ENCODE peak calls at places on chromosomes 3 and 15, in six cellular contexts. C, M, E, N, V and X are unnamed samples.

GRCh38 chr3:192261135-192261534 is 466.2 kb downstream of the FGF12 start:
- DNase-seq in C (no peak), M (no peak), E (no peak), N (no peak), V (no peak), X (peak)

GRCh38 chr3:189305412-189305811 is 133.6 kb downstream of the TPRG1 start:
- DNase-seq in C (no peak), M (peak), E (no peak), N (no peak), V (no peak), X (no peak)

GRCh38 chr3:87173071-87173470 is 54.0 kb upstream of the CHMP2B start:
- DNase-seq in C (no peak), M (peak), E (no peak), N (no peak), V (no peak), X (no peak)

GRCh38 chr3:43210049-43211027 is 76.0 kb upstream of the SNRK start:
- DNase-seq in C (no peak), M (no peak), E (no peak), N (no peak), V (no peak), X (no peak)

GRCh38 chr3:180909369-180910127 is 2.9 kb upstream of the FXR1 start:
- DNase-seq in C (no peak), M (no peak), E (no peak), N (no peak), V (no peak), X (no peak)

GRCh38 chr3:111963424-111963823 is 15.4 kb upstream of the ABHD10 start:
- DNase-seq in C (no peak), M (peak), E (no peak), N (no peak), V (peak), X (no peak)

GRCh38 chr3:188455748-188456147 is 301.8 kb downstream of the LPP start:
- DNase-seq in C (no peak), M (no peak), E (no peak), N (no peak), V (no peak), X (no peak)

GRCh38 chr15:89196241-89196640 is 25.1 kb downstream of the RLBP1 start:
- DNase-seq in C (no peak), M (no peak), E (no peak), N (no peak), V (no peak), X (no peak)

GRCh38 chr15:62498711-62499110 is 333.6 kb upstream of the C2CD4B start:
- DNase-seq in C (no peak), M (no peak), E (no peak), N (no peak), V (no peak), X (no peak)

GRCh38 chr3:195117978-195118581 is 152.9 kb downstream of the XXYLT1 start:
- DNase-seq in C (no peak), M (peak), E (no peak), N (no peak), V (peak), X (peak)

GRCh38 chr3:108590443-108590842 is 921 bp downstream of the DZIP3 start:
- DNase-seq in C (no peak), M (no peak), E (peak), N (no peak), V (peak), X (peak)

GRCh38 chr3:50559702-50560101 is 7.8 kb downstream of the C3orf18 start:
- DNase-seq in C (no peak), M (no peak), E (no peak), N (no peak), V (no peak), X (no peak)

GRCh38 chr3:196406806-196407470 is 25.3 kb downstream of the UBXN7 start:
- DNase-seq in C (no peak), M (no peak), E (no peak), N (no peak), V (peak), X (no peak)

GRCh38 chr3:149576071-149576564 is 81.7 kb downstream of the WWTR1 start:
- DNase-seq in C (no peak), M (peak), E (no peak), N (no peak), V (peak), X (no peak)

DNA sequence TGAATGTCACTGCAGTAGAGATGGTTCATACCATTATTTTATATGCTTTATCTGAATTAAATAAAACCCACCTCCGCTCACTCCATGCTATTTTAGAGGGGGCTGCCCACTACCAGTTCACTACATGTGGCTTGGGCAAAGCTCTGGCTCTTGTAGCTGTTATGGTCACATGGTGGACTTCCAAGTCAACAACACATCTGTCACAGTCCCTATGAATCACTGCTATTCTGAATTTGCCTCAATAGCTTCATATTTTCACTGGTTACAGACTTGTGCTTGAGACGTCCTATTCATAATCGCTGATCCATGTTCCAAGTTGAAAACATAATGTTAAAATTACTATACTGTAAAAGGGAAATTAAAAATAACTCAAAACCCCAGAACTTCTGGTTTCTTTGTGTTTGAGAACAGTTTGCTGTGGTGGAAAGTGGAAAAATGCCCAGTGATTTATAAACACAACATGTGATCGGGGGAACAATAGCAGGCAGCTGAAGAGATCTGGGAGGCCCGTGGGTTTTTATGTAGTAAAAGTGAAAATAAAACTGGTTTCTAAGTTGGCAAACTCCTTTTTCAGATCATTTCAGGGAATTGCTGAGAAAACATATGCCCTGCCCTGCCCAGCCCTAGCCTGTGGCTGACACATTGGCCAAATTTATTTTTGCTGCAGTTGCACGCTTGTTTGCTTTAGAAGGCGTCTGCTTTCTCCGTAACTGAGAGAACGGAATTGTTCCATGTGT is 128.8 kb upstream of the PRR23C start:
- DNase-seq in C (no peak), M (peak), E (no peak), N (no peak), V (peak), X (no peak)
- H3K4me3 ChIP-seq in C (peak), M (peak), E (no peak), N (no peak), V (no peak), X (no peak)

DNA sequence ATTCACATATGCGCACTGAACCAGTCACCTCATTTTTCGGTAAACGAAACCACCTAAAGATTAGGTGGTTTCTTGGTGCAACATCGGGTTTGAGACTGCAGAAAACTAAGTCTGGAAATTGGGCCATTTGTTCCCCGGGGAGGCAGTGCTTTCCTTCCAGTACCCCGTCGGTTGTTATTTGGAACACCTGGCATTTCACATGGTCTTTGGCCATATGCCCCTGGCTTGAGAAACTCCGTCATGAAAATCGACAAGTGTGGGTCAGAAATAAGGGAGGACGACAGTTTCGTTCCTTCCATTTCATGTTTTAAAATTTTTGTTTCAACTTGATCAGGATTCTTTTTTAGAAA is 544 bp upstream of the GATM start:
- DNase-seq in C (no peak), M (no peak), E (no peak), N (peak), V (no peak), X (no peak)
- H3K4me3 ChIP-seq in C (peak), M (no peak), E (no peak), N (peak), V (no peak), X (no peak)

GRCh38 chr15:67945951-67946700 is 106.3 kb upstream of the RNU6-1 start:
- DNase-seq in C (no peak), M (peak), E (peak), N (peak), V (no peak), X (peak)
- H3K4me3 ChIP-seq in C (no peak), M (no peak), E (no peak), N (no peak), V (no peak), X (peak)

DNA sequence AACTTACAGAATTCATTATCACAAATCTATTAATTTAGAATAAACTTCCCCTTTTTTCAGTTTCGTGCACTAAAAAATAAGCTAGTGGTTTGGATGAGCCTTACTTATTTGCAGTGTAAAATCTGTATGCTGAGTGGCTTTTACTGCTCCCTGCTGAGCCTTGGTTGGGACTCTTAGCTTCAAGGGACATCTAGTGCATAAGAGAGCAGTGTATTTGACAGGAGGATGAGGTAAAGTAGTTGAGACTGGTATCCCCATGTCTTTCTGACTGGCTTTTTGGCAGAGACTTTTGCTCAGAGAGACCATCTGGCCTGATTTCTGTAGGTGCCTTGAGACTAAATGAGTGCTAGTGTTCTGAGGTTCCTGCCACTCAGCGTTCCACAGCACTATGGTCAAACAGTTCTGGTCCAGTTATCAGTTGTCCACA is 11.8 kb downstream of the CAPN7 start:
- DNase-seq in C (no peak), M (no peak), E (no peak), N (peak), V (no peak), X (no peak)
- H3K4me3 ChIP-seq in C (no peak), M (no peak), E (no peak), N (no peak), V (no peak), X (no peak)

GRCh38 chr3:5190147-5190791 is 2.8 kb downstream of the EDEM1 start:
- DNase-seq in C (no peak), M (no peak), E (peak), N (no peak), V (no peak), X (no peak)
- H3K4me3 ChIP-seq in C (peak), M (peak), E (peak), N (no peak), V (no peak), X (peak)

DNA sequence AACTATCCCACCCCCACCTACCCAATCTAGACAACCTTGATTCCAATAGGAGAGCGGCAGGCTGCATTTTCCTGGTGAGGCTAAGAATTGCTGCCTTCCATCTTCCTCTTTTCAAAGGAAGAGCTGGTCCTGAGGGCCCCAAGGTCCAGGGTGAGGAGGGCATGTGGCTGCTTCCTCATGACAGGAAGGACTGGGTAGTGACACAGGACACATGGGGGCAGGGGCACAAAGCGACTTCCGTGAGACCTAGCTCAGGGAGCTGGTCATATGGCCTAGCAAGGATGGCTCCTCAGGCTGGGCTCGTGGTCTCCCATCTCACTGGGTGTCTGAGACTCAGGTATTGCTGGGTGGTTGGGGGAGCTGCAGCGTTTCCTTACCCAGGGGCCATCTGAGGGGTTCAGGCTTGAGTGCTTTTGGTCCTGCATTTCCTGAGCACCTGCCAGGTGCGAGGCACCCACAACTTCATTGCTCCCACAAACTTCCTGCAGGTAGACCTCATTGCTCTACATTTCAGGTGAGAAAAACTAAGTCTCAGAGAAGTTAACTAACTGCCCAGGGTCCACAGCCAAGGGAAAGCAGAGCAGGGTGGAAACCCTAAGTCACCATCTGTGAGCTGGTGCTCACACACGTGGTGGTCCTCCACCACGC is 160.0 kb upstream of the TLE3 start:
- DNase-seq in C (no peak), M (no peak), E (peak), N (no peak), V (no peak), X (peak)
- H3K4me3 ChIP-seq in C (no peak), M (no peak), E (no peak), N (no peak), V (no peak), X (no peak)